ENCODE peak calls at places on chromosomes 13 and 19, in eight cellular contexts. P is body of pancreas; V is NCI-H226; X is T-helper 2 cell; G is stimulated activated CD4-positive, alpha-beta T cell treated with anti-CD3 and anti-CD28 coated beads, Interleukin-2, amount 100 ng/mL, for 48 hours; I is left lung; C is NCI-H748 treated with DMSO at 0.1 percent for 48 hours; R is NCI-H2171 treated with DMSO at 0.1 percent for 48 hours. Y is an unnamed sample.

GRCh38 chr13:113724780-113725315 is 34.2 kb upstream of the TMEM255B start:
- DNase-seq in V (peak), R (peak), C (peak), G (peak), I (peak), P (peak), X (peak), Y (peak)

GRCh38 chr13:106455777-106456176 is 79.7 kb downstream of the EFNB2 start:
- DNase-seq in I (no peak), P (no peak), R (no peak), G (no peak), X (no peak), V (no peak), C (no peak), Y (no peak)

GRCh38 chr19:17393914-17394313 is at the start of gene CCDC194:
- DNase-seq in C (no peak), X (no peak), I (no peak), G (no peak), P (no peak), V (no peak), R (no peak), Y (no peak)

GRCh38 chr19:1756705-1757445 is 3.6 kb downstream of the ONECUT3 start:
- DNase-seq in X (no peak), P (no peak), R (no peak), I (no peak), V (no peak), C (no peak), G (no peak), Y (no peak)

GRCh38 chr19:21587117-21587461 is 81.7 kb downstream of the ZNF429 start:
- DNase-seq in G (no peak), P (peak), V (no peak), X (no peak), C (no peak), I (no peak), R (no peak), Y (no peak)

GRCh38 chr19:2973229-2973628 is 4.1 kb upstream of the TLE6 start:
- DNase-seq in P (no peak), G (no peak), C (no peak), V (no peak), R (no peak), X (no peak), I (no peak), Y (no peak)

GRCh38 chr13:66858163-66858562 is 372.0 kb downstream of the PCDH9 start:
- DNase-seq in R (no peak), G (no peak), C (no peak), P (no peak), V (no peak), X (no peak), I (no peak), Y (no peak)

GRCh38 chr13:39038569-39038898 is 278 bp downstream of the NHLRC3 start:
- DNase-seq in I (no peak), P (no peak), R (peak), X (peak), C (no peak), V (peak), G (peak), Y (peak)

GRCh38 chr13:112765734-112766133 is 75.9 kb downstream of the ATP11A start:
- DNase-seq in G (no peak), I (no peak), C (no peak), V (no peak), R (no peak), X (no peak), P (no peak), Y (no peak)

GRCh38 chr19:6465006-6465405 is 935 bp downstream of the CRB3 start:
- DNase-seq in G (no peak), P (no peak), I (peak), V (no peak), C (no peak), R (no peak), X (no peak), Y (no peak)